ENCODE peak calls at places on chromosomes 2 and 18, in nine cellular contexts. S is GM23338; Q is A549; T is cardiac muscle cell; V is OCI-LY7; D is psoas muscle; Y is CD8-positive, alpha-beta memory T cell; O is endodermal cell; A is esophagus squamous epithelium. X is an unnamed sample. For H3K4me1, the result is how much of the 10 kb centered on the place peaks cover.

GRCh38 chr2:64025741-64026140 is 6.5 kb upstream of the VPS54 start:
- DNase-seq in Y (no peak), V (peak), S (no peak), O (no peak), A (no peak), T (no peak), Q (no peak), D (no peak), X (no peak)

GRCh38 chr2:238567067-238567855 is 140.5 kb downstream of the ASB1 start:
- DNase-seq in A (no peak), T (no peak), Q (no peak), O (no peak), V (no peak), S (no peak), Y (no peak), D (no peak), X (no peak)

GRCh38 chr2:217652761-217653160 is 350.0 kb downstream of the TNS1 start:
- DNase-seq in Q (no peak), T (no peak), Y (no peak), S (no peak), O (no peak), V (no peak), A (no peak), D (no peak), X (no peak)

GRCh38 chr2:136116111-136116812 is 1.7 kb downstream of the CXCR4 start:
- DNase-seq in T (no peak), S (peak), O (peak), D (peak), Q (no peak), Y (peak), A (peak), V (peak), X (no peak)

GRCh38 chr2:15826273-15826717 is 114.1 kb upstream of the MYCN start:
- DNase-seq in Q (no peak), D (no peak), T (no peak), O (peak), A (no peak), S (peak), Y (no peak), V (no peak), X (no peak)

GRCh38 chr2:185456517-185456916 is 282.1 kb upstream of the FSIP2 start:
- DNase-seq in A (no peak), V (no peak), Y (no peak), T (no peak), Q (no peak), S (no peak), O (no peak), D (no peak), X (no peak)

GRCh38 chr2:58107803-58108710 is 61.5 kb downstream of the VRK2 start:
- DNase-seq in D (no peak), A (no peak), Y (no peak), T (no peak), V (no peak), Q (peak), O (no peak), S (peak), X (no peak)

GRCh38 chr2:12555012-12555645 is 161.6 kb upstream of the TRIB2 start:
- DNase-seq in O (peak), V (no peak), Y (no peak), T (no peak), D (no peak), A (no peak), S (no peak), Q (no peak), X (no peak)

GRCh38 chr2:43453771-43454170 is 142.1 kb downstream of the THADA start:
- DNase-seq in O (no peak), S (no peak), Q (no peak), T (no peak), Y (no peak), D (no peak), A (no peak), V (no peak), X (no peak)

GRCh38 chr18:34550902-34551301 is 159.2 kb upstream of the DTNA start:
- DNase-seq in T (no peak), V (no peak), D (no peak), A (no peak), Q (no peak), Y (no peak), O (no peak), S (no peak), X (no peak)

GRCh38 chr2:172195836-172196376 is 93.2 kb upstream of the DLX2 start:
- DNase-seq in Y (no peak), V (no peak), Q (no peak), T (no peak), D (no peak), A (no peak), S (no peak), O (no peak), X (no peak)

GRCh38 chr2:181924336-181924735 is 32.8 kb downstream of the ITPRID2 start:
- DNase-seq in V (no peak), A (no peak), Q (no peak), Y (no peak), O (no peak), S (no peak), D (no peak), T (no peak), X (no peak)

GRCh38 chr2:95051636-95052035 is 26.1 kb downstream of the MAL start:
- DNase-seq in D (peak), Q (no peak), S (no peak), A (no peak), Y (no peak), O (no peak), V (no peak), T (no peak), X (no peak)

GRCh38 chr2:57075226-57075625 is 891.4 kb downstream of the CCDC85A start:
- DNase-seq in D (no peak), Y (no peak), O (no peak), S (no peak), A (no peak), V (no peak), T (no peak), Q (no peak), X (no peak)

GRCh38 chr2:67318966-67319590 is 78.1 kb upstream of the ETAA1 start:
- DNase-seq in V (no peak), Y (no peak), A (no peak), Q (no peak), T (no peak), D (no peak), O (no peak), S (no peak), X (no peak)

GRCh38 chr2:20604401-20604911 is 46.4 kb downstream of the HS1BP3 start:
- DNase-seq in Q (no peak), Y (no peak), D (peak), V (no peak), T (no peak), S (no peak), A (no peak), O (peak), X (no peak)

GRCh38 chr2:151657667-151658076 is 76.6 kb downstream of the NEB start:
- DNase-seq in Y (no peak), Q (no peak), D (no peak), S (no peak), T (no peak), V (no peak), O (no peak), A (no peak), X (no peak)

GRCh38 chr18:11310476-11311086 is 161.2 kb upstream of the PIEZO2 start:
- DNase-seq in A (no peak), O (peak), S (peak), T (peak), V (peak), D (peak), Y (no peak), Q (peak), X (no peak)

GRCh38 chr2:20516646-20517341 is 69.9 kb downstream of the RHOB start:
- DNase-seq in T (no peak), O (no peak), A (no peak), Y (no peak), V (no peak), S (no peak), D (peak), Q (no peak), X (no peak)

GRCh38 chr2:98605076-98605475 is 3.2 kb downstream of the COA5 start:
- DNase-seq in A (no peak), S (no peak), Q (no peak), T (no peak), O (no peak), Y (no peak), D (no peak), V (no peak), X (no peak)

GRCh38 chr2:31428001-31428418 is 13.5 kb upstream of the XDH start:
- DNase-seq in T (no peak), S (peak), A (no peak), O (peak), D (no peak), V (peak), Y (no peak), Q (no peak), X (no peak)

GRCh38 chr2:171595896-171596295 is 73.6 kb downstream of the CYBRD1 start:
- DNase-seq in S (no peak), V (no peak), D (no peak), Y (no peak), A (no peak), Q (no peak), T (no peak), O (no peak), X (no peak)

GRCh38 chr2:2848621-2849443 is 517.8 kb upstream of the MYT1L start:
- DNase-seq in O (no peak), Y (no peak), Q (no peak), T (peak), A (no peak), V (no peak), S (no peak), D (no peak), X (no peak)

DNA sequence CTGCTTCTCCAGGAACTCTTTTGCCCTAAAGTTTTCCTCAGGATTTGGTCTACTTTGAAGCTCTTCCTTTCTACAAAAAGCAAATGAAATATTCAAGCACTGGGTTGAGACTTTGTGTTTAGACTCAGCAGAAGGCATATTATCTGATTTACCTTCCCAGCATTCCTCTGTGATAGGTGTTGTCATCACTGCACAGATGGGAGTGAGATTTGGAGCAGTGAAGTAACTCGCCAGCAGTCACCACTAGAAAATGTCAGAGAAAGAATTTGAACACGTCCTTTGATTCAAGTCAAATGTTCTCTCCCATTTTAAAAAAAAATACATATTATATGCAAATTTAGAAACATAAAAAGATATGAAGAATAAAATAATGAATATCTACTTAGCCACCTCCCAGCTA is 112.2 kb downstream of the DNAH6 start:
- DNase-seq in A (no peak), T (peak), D (no peak), V (no peak), Q (no peak), S (no peak), Y (no peak), O (no peak), X (no peak)
- H3K27ac ChIP-seq in A (no peak), T (no peak), D (no peak), V (no peak), Q (no peak), S (no peak), Y (no peak), O (no peak), X (no peak)

GRCh38 chr2:10343658-10344057 is 41.0 kb downstream of the HPCAL1 start:
- DNase-seq in T (no peak), Q (no peak), A (no peak), D (peak), S (no peak), Y (no peak), O (no peak), V (no peak), X (no peak)
- H3K4me1 ChIP-seq in T (under half), Q (half or more), A (under half), D (under half), S (under half), Y (half or more), O (under half), V (under half), X (under half)

GRCh38 chr2:154370873-154371272 is 327.6 kb upstream of the KCNJ3 start:
- DNase-seq in O (peak), D (no peak), Q (no peak), V (no peak), Y (no peak), S (peak), A (no peak), T (no peak), X (no peak)

GRCh38 chr2:154375625-154376020 is 322.9 kb upstream of the KCNJ3 start:
- DNase-seq in Y (no peak), S (peak), D (no peak), Q (peak), A (no peak), T (peak), V (peak), O (peak), X (no peak)
- H3K27ac ChIP-seq in Y (no peak), S (no peak), D (no peak), Q (no peak), A (no peak), T (no peak), V (no peak), O (no peak), X (no peak)

GRCh38 chr2:120543899-120544298 is 191.8 kb upstream of the GLI2 start:
- DNase-seq in D (no peak), T (no peak), S (peak), V (no peak), O (no peak), A (no peak), Y (no peak), Q (no peak), X (no peak)
- H3K4me1 ChIP-seq in D (under half), T (under half), S (under half), V (under half), O (under half), A (under half), Y (under half), Q (under half), X (under half)

DNA sequence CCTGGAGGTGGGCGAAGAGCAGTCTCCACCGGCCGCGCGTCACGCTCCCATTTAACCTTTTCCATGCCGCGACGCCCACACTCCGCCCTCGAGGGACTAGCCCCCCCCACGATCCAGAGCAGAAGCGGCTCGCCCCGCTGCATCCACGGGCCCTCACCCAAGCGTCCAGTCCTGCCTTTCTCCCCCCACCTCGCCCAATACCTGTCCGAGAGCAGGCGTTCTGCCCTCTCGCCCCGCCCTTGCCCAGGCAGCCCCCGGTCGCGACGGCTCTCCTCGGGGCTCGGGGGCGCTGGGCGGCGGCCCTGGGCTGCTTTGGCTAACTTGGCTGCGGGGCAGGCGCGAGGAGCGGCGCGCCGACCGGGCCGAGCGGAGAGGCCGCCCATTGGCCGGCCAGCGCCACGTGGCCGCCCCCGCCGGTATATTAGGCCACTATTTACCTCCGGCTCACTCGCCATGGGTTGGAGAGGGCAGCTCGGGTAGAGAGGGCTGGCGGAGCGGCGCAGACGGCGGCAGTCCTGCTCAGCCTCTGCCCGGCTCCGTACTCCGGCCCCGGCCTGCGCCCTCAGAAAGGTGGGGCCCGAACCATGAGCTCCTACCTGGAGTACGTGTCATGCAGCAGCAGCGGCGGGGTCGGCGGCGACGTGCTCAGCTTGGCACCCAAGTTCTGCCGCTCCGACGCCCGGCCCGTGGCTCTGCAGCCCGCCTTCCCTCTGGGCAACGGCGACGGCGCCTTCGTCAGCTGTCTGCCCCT is at the start of gene HOXD1:
- DNase-seq in T (no peak), Y (no peak), A (no peak), D (no peak), Q (peak), S (peak), V (no peak), O (peak), X (no peak)
- H3K27ac ChIP-seq in T (no peak), Y (no peak), A (peak), D (no peak), Q (peak), S (no peak), V (no peak), O (no peak), X (no peak)

GRCh38 chr18:76455015-76455676 is 39.9 kb downstream of the ZNF516 start:
- DNase-seq in V (no peak), A (no peak), S (no peak), Q (no peak), Y (no peak), T (no peak), D (no peak), O (peak), X (no peak)

GRCh38 chr18:76454429-76454828 is 40.6 kb downstream of the ZNF516 start:
- DNase-seq in Y (no peak), V (no peak), D (no peak), O (no peak), S (no peak), T (no peak), Q (no peak), A (no peak), X (no peak)

GRCh38 chr18:76451475-76452331 is 43.3 kb downstream of the ZNF516 start:
- DNase-seq in V (no peak), D (no peak), Y (no peak), A (no peak), O (peak), Q (no peak), T (no peak), S (peak), X (no peak)

GRCh38 chr18:76452357-76452756 is 42.7 kb downstream of the ZNF516 start:
- DNase-seq in A (no peak), S (peak), Y (no peak), D (no peak), Q (no peak), V (no peak), O (peak), T (peak), X (no peak)

GRCh38 chr18:76453057-76453561 is 41.9 kb downstream of the ZNF516 start:
- DNase-seq in Q (no peak), D (no peak), A (no peak), T (no peak), S (no peak), Y (no peak), V (no peak), O (peak), X (no peak)
- H3K4me1 ChIP-seq in Q (under half), D (half or more), A (under half), T (half or more), S (half or more), Y (under half), V (under half), O (under half), X (under half)

GRCh38 chr2:39571197-39571731 is 94.5 kb upstream of the TMEM178A start:
- DNase-seq in S (no peak), A (no peak), T (peak), Q (no peak), D (no peak), Y (no peak), O (peak), V (no peak), X (no peak)

GRCh38 chr2:39570130-39570555 is 95.6 kb upstream of the TMEM178A start:
- DNase-seq in Q (no peak), A (no peak), D (no peak), O (no peak), Y (no peak), S (no peak), V (no peak), T (no peak), X (no peak)

GRCh38 chr2:39568561-39569006 is 97.1 kb upstream of the TMEM178A start:
- DNase-seq in D (no peak), T (no peak), Q (no peak), S (no peak), O (no peak), A (no peak), Y (no peak), V (no peak), X (no peak)

GRCh38 chr2:39568116-39568515 is 97.6 kb upstream of the TMEM178A start:
- DNase-seq in O (no peak), D (no peak), S (no peak), T (no peak), Y (no peak), V (no peak), A (no peak), Q (no peak), X (no peak)

GRCh38 chr2:39570614-39571013 is 95.1 kb upstream of the TMEM178A start:
- DNase-seq in V (no peak), Y (no peak), S (no peak), A (no peak), T (no peak), O (no peak), D (no peak), Q (no peak), X (no peak)
- H3K27ac ChIP-seq in V (no peak), Y (no peak), S (no peak), A (no peak), T (no peak), O (no peak), D (peak), Q (no peak), X (no peak)

GRCh38 chr2:40049782-40050181 is 270.7 kb upstream of the THUMPD2 start:
- DNase-seq in Y (no peak), D (no peak), V (no peak), T (no peak), Q (no peak), A (no peak), S (no peak), O (no peak), X (no peak)
- H3K4me1 ChIP-seq in Y (under half), D (under half), V (under half), T (under half), Q (under half), A (under half), S (under half), O (under half), X (under half)

DNA sequence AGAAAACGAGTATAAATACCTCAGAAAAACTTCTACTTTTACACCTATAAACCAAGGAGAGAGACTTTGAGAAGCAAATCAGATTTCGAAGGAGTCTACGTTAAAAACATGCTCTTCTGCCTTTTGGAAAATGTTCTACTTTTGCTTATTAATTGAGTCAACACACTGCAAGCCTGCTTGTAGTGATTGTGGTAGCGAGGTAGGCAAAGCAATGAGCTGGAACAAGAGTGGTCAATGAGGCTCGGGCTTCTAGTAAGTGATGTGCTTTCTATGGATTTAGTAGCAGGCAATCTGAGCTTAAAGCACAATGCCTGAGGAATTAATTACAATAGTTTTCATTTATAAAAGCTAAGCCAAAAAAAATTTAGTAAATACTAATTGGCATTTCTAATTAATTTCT is 103.4 kb upstream of the TFCP2L1 start:
- DNase-seq in S (no peak), A (no peak), V (no peak), D (no peak), Q (no peak), Y (no peak), O (no peak), T (no peak), X (no peak)
- H3K27ac ChIP-seq in S (no peak), A (no peak), V (no peak), D (no peak), Q (no peak), Y (no peak), O (no peak), T (no peak), X (no peak)

X was measured in thoracic aorta.